ENCODE peak calls at places on chromosomes 3 and 15, in nine cellular contexts. H, W, F, O, V, S, T, R and X are unnamed samples.

GRCh38 chr3:125125822-125126245 is 70.0 kb upstream of the HEG1 start:
- DNase-seq in H (peak), W (no peak), F (no peak), O (peak), V (no peak), S (no peak), T (no peak), R (peak), X (peak)

GRCh38 chr3:41419809-41420208 is 220.5 kb downstream of the CTNNB1 start:
- DNase-seq in H (no peak), W (no peak), F (no peak), O (no peak), V (no peak), S (no peak), T (no peak), R (no peak), X (no peak)

GRCh38 chr15:69576948-69577351 is 124.3 kb downstream of the RPLP1 start:
- DNase-seq in H (no peak), W (no peak), F (no peak), O (peak), V (no peak), S (no peak), T (no peak), R (no peak), X (no peak)

GRCh38 chr3:124812291-124813265 is 74.6 kb downstream of the ITGB5 start:
- DNase-seq in H (peak), W (peak), F (peak), O (peak), V (peak), S (peak), T (peak), R (no peak), X (peak)

GRCh38 chr3:112175646-112176045 is 42.6 kb upstream of the GCSAM start:
- DNase-seq in H (no peak), W (no peak), F (no peak), O (no peak), V (no peak), S (no peak), T (no peak), R (no peak), X (no peak)

GRCh38 chr15:90367578-90367977 is 15.5 kb downstream of the ZNF774 start:
- DNase-seq in H (no peak), W (no peak), F (no peak), O (no peak), V (no peak), S (no peak), T (no peak), R (no peak), X (no peak)

GRCh38 chr3:14522129-14522691 is 17.9 kb downstream of the GRIP2 start:
- DNase-seq in H (no peak), W (no peak), F (no peak), O (no peak), V (no peak), S (peak), T (no peak), R (no peak), X (no peak)

GRCh38 chr15:66730168-66731014 is 28.4 kb downstream of the SMAD6 start:
- DNase-seq in H (no peak), W (no peak), F (no peak), O (no peak), V (peak), S (no peak), T (no peak), R (no peak), X (no peak)

GRCh38 chr3:76679510-76679909 is 360.4 kb upstream of the ROBO2 start:
- DNase-seq in H (no peak), W (no peak), F (no peak), O (no peak), V (no peak), S (no peak), T (no peak), R (no peak), X (no peak)

GRCh38 chr3:181317521-181317920 is 328.0 kb upstream of the DNAJC19 start:
- DNase-seq in H (no peak), W (no peak), F (no peak), O (no peak), V (no peak), S (no peak), T (no peak), R (no peak), X (no peak)

GRCh38 chr3:170038434-170039110 is 777 bp downstream of the GPR160 start:
- DNase-seq in H (no peak), W (peak), F (no peak), O (peak), V (peak), S (no peak), T (no peak), R (no peak), X (peak)

GRCh38 chr15:66803182-66803729 is 101.2 kb downstream of the SMAD6 start:
- DNase-seq in H (peak), W (peak), F (peak), O (peak), V (peak), S (peak), T (peak), R (peak), X (peak)

GRCh38 chr15:101489633-101490407 is at the start of gene PCSK6:
- DNase-seq in H (no peak), W (peak), F (no peak), O (no peak), V (peak), S (no peak), T (no peak), R (no peak), X (peak)

GRCh38 chr3:132135628-132136333 is 101.0 kb upstream of the CPNE4 start:
- DNase-seq in H (peak), W (no peak), F (peak), O (no peak), V (peak), S (no peak), T (no peak), R (no peak), X (no peak)

GRCh38 chr15:34241376-34242350 is 16.8 kb downstream of the EMC4 start:
- DNase-seq in H (no peak), W (peak), F (no peak), O (peak), V (peak), S (no peak), T (no peak), R (peak), X (peak)

GRCh38 chr3:151837057-151837456 is 23.1 kb downstream of the AADAC start:
- DNase-seq in H (peak), W (no peak), F (peak), O (peak), V (peak), S (no peak), T (no peak), R (no peak), X (peak)

GRCh38 chr15:101269479-101270223 is 7.6 kb downstream of the SELENOS start:
- DNase-seq in H (no peak), W (no peak), F (no peak), O (peak), V (peak), S (no peak), T (no peak), R (no peak), X (peak)

GRCh38 chr15:81749667-81750360 is 296.0 kb downstream of the MEX3B start:
- DNase-seq in H (no peak), W (no peak), F (no peak), O (peak), V (no peak), S (no peak), T (no peak), R (no peak), X (no peak)

GRCh38 chr15:25710184-25710583 is 152.9 kb downstream of the ATP10A start:
- DNase-seq in H (no peak), W (peak), F (no peak), O (peak), V (peak), S (no peak), T (no peak), R (peak), X (peak)

GRCh38 chr15:45521596-45522167 is 873 bp downstream of the SLC30A4 start:
- DNase-seq in H (no peak), W (peak), F (no peak), O (no peak), V (peak), S (no peak), T (no peak), R (no peak), X (peak)

GRCh38 chr15:51172190-51172589 is 77.5 kb upstream of the TNFAIP8L3 start:
- DNase-seq in H (no peak), W (no peak), F (no peak), O (no peak), V (no peak), S (no peak), T (no peak), R (no peak), X (no peak)

GRCh38 chr3:105747056-105747455 is 121.8 kb downstream of the CBLB start:
- DNase-seq in H (no peak), W (no peak), F (no peak), O (no peak), V (peak), S (no peak), T (no peak), R (no peak), X (peak)

GRCh38 chr15:80991446-80991845 is 1.8 kb upstream of the MESD start:
- DNase-seq in H (no peak), W (peak), F (no peak), O (peak), V (no peak), S (peak), T (peak), R (peak), X (peak)

GRCh38 chr3:116270053-116270452 is 175.2 kb downstream of the LSAMP start:
- DNase-seq in H (no peak), W (no peak), F (no peak), O (no peak), V (no peak), S (no peak), T (no peak), R (no peak), X (no peak)

GRCh38 chr3:128004661-128005060 is 47.6 kb upstream of the SEC61A1 start:
- DNase-seq in H (no peak), W (no peak), F (no peak), O (no peak), V (no peak), S (no peak), T (no peak), R (no peak), X (no peak)

GRCh38 chr15:85766007-85766831 is 28.5 kb downstream of the KLHL25 start:
- DNase-seq in H (no peak), W (no peak), F (no peak), O (no peak), V (no peak), S (no peak), T (no peak), R (no peak), X (no peak)

GRCh38 chr3:65422154-65422553 is 616.6 kb downstream of the MAGI1 start:
- DNase-seq in H (no peak), W (no peak), F (no peak), O (no peak), V (no peak), S (no peak), T (no peak), R (no peak), X (no peak)

GRCh38 chr3:71258526-71258925 is 325.0 kb downstream of the FOXP1 start:
- DNase-seq in H (no peak), W (no peak), F (no peak), O (no peak), V (peak), S (no peak), T (no peak), R (no peak), X (no peak)

GRCh38 chr3:46012246-46012645 is 15.0 kb downstream of the XCR1 start:
- DNase-seq in H (no peak), W (no peak), F (no peak), O (no peak), V (no peak), S (no peak), T (no peak), R (no peak), X (peak)

GRCh38 chr3:126081618-126082333 is 2.1 kb downstream of the SLC41A3 start:
- DNase-seq in H (peak), W (no peak), F (peak), O (peak), V (peak), S (no peak), T (no peak), R (peak), X (peak)

GRCh38 chr15:58361291-58361759 is 70.5 kb upstream of the LIPC start:
- DNase-seq in H (no peak), W (no peak), F (no peak), O (no peak), V (no peak), S (no peak), T (no peak), R (no peak), X (no peak)

GRCh38 chr3:178968996-178969700 is 102.5 kb downstream of the ZMAT3 start:
- DNase-seq in H (no peak), W (no peak), F (no peak), O (no peak), V (no peak), S (no peak), T (no peak), R (no peak), X (no peak)

GRCh38 chr3:100928638-100929428 is 64.4 kb downstream of the ABI3BP start:
- DNase-seq in H (no peak), W (no peak), F (no peak), O (no peak), V (peak), S (no peak), T (no peak), R (no peak), X (no peak)

GRCh38 chr3:28125342-28125741 is 116.1 kb upstream of the CMC1 start:
- DNase-seq in H (no peak), W (no peak), F (no peak), O (no peak), V (no peak), S (no peak), T (no peak), R (no peak), X (no peak)
- TF ChIP-seq POLR2A in H (no peak), W (no peak), F (no peak), O (no peak), V (no peak), S (no peak), T (no peak), R (no peak), X (no peak)

GRCh38 chr3:197734667-197735318 is 1.9 kb downstream of the RUBCN start:
- DNase-seq in H (no peak), W (peak), F (no peak), O (no peak), V (no peak), S (no peak), T (no peak), R (no peak), X (no peak)
- TF ChIP-seq POLR2A in H (no peak), W (no peak), F (no peak), O (no peak), V (no peak), S (no peak), T (no peak), R (no peak), X (no peak)

GRCh38 chr15:43106486-43106829 is 620 bp upstream of the UBR1 start:
- DNase-seq in H (no peak), W (no peak), F (no peak), O (no peak), V (no peak), S (no peak), T (no peak), R (no peak), X (no peak)

GRCh38 chr15:43107741-43108140 is 1.9 kb upstream of the UBR1 start:
- DNase-seq in H (no peak), W (no peak), F (no peak), O (no peak), V (no peak), S (no peak), T (no peak), R (no peak), X (peak)

GRCh38 chr15:43104426-43104825 is 1.4 kb downstream of the UBR1 start:
- DNase-seq in H (no peak), W (no peak), F (peak), O (no peak), V (no peak), S (no peak), T (no peak), R (no peak), X (peak)

GRCh38 chr15:43105077-43105769 is 615 bp downstream of the UBR1 start:
- DNase-seq in H (no peak), W (peak), F (no peak), O (peak), V (peak), S (no peak), T (no peak), R (no peak), X (peak)

DNA sequence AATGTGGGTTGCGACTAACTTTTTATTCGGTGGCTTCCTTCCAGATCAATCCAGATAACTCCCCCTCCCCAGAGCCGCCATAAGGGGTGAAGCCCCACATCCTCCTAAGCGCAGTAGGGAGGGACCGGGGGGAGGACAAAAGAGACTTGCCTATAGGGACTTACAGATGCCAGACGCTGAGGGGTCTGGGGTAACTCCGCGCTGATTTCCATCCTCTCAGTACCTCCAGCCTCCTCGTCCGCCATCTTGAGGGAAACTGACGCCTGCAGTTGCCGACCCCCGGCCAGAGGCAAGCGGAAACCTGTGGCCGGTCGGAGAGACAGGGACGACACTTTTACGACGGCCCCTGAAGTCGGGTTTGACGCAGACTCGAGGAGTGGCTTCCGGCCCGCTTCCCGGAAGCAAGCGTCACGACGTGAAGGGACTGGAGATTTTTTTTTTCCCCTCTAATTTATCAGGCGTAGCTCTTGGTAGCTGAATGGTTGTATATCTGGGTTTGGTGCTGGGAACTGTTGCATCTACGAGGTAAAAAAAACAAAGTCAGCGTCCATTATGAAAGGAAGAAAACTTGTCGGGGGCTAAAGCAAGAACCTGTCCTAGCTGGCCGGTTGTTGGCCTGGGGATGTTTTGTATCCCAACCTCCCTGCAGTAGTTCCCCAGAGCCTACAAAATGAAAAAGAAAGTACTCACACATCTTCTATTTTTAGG is at the start of gene UBR1:
- DNase-seq in H (peak), W (peak), F (peak), O (peak), V (peak), S (peak), T (peak), R (peak), X (peak)
- TF ChIP-seq POLR2A in H (peak), W (peak), F (peak), O (peak), V (peak), S (peak), T (peak), R (no peak), X (peak)

DNA sequence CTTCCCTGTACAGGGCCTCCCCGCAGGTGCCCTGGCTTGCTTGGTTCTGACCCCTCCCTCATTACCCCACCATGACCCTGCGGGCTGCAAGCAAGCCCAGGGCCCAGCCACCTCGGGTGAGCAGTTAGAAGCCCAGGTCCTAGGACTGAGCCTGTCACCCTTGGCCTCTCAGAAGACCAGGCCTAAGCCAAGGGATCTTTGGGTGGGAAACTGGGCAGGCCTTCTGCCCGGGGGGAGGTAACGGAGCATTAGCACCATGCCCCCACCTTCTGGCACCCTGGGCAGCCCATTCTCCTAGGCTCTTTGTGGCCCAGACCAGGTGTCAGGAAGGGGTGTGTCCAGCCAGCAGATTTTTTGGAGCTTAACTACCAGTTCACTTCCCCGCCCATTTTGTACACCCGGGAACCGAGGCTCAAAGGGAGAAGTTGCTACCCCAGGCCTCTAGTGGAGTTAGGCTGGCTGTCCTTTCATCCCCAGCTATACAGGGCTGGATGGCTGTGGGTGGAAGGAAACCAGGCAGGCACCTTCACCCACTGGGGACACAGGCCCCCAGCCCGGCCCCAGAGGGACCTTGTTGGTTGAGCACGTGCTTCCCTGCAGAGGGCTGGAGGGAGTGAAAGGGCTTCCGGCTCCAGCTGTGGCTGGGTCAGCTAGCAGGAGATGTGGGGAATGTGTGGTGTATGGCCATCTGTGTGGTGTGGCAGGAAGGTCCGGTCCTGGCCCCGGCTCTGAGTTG is 1.4 kb downstream of the CSK start:
- DNase-seq in H (no peak), W (peak), F (no peak), O (no peak), V (no peak), S (no peak), T (no peak), R (no peak), X (peak)
- TF ChIP-seq POLR2A in H (no peak), W (no peak), F (no peak), O (no peak), V (no peak), S (no peak), T (no peak), R (no peak), X (no peak)

GRCh38 chr3:12483364-12483763 is 916 bp upstream of the TSEN2 start:
- DNase-seq in H (no peak), W (no peak), F (no peak), O (no peak), V (no peak), S (no peak), T (no peak), R (no peak), X (peak)

GRCh38 chr3:12483872-12484197 is 445 bp upstream of the TSEN2 start:
- DNase-seq in H (no peak), W (no peak), F (no peak), O (peak), V (no peak), S (no peak), T (no peak), R (peak), X (no peak)

GRCh38 chr3:12486001-12486400 is 1.7 kb downstream of the TSEN2 start:
- DNase-seq in H (no peak), W (no peak), F (no peak), O (no peak), V (no peak), S (no peak), T (no peak), R (no peak), X (no peak)

GRCh38 chr3:12484983-12485327 is 675 bp downstream of the TSEN2 start:
- DNase-seq in H (no peak), W (no peak), F (no peak), O (no peak), V (no peak), S (no peak), T (no peak), R (no peak), X (no peak)

DNA sequence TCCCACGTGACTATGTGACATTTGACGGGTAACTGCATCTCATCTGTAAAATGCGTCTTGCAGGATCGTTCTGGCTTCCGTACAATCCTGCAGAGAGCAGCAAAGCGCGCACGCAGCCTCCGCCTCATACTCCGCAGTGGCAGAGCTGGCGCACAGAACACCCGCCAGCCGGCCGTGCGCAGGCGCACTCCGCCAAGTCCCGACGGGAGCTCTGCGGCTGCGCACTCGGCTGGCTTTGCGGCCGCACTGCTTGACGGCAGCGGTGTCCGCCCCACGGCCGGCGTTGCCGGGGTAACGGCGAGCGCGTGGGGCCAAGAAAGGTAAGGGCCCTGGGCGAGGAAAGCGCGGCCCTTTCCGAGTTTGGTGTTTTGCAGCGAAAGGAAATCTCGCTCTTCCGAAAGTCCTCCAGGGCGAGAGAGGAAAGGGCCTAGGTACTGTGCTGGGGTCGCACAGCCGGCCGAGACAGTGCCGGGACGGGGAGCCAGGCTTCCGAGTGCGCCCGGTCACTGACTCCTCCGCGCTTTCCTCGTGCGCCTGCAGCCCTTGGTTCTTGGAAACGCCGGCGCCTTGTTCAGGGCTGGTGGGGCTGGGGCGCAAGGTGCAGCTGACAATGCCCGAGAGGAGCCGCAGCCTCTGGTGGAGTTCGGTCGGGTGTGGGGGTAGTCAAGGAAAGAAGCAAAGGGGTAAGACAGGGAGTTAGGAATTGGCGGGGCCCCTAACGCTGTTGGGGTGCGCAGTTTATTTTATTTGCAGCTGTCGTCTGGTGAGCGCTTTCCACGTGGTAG is at the start of gene TSEN2:
- DNase-seq in H (peak), W (peak), F (peak), O (peak), V (peak), S (peak), T (peak), R (peak), X (peak)
- TF ChIP-seq POLR2A in H (peak), W (peak), F (peak), O (peak), V (peak), S (peak), T (peak), R (peak), X (peak)